ENCODE peak calls at places on chromosomes 5 and 9, in five cellular contexts. P is prostate gland; E is OCI-LY7; S is naive thymus-derived CD4-positive, alpha-beta T cell; Y is pancreas. H is an unnamed sample. For H3K9me3, the result is how much of the 10 kb centered on the place peaks cover.

GRCh38 chr9:75148551-75148950 is 60.2 kb downstream of the OSTF1 start:
- DNase-seq in P (no peak), E (no peak), S (peak), Y (no peak), H (no peak)

GRCh38 chr5:98940586-98940985 is 11.8 kb upstream of the CHD1 start:
- DNase-seq in E (no peak), Y (no peak), P (no peak), S (no peak), H (no peak)

GRCh38 chr5:170070556-170071412 is 34.9 kb upstream of the FOXI1 start:
- DNase-seq in S (no peak), E (peak), Y (no peak), P (no peak), H (no peak)

GRCh38 chr5:175867587-175868347 is 3.6 kb upstream of the CPLX2 start:
- DNase-seq in S (no peak), E (peak), P (no peak), Y (no peak), H (no peak)

GRCh38 chr9:113476511-113476916 is 13.0 kb downstream of the RGS3 start:
- DNase-seq in Y (no peak), E (no peak), P (no peak), S (no peak), H (no peak)

GRCh38 chr9:73050887-73051550 is 98.2 kb upstream of the ALDH1A1 start:
- DNase-seq in E (no peak), P (no peak), Y (no peak), S (no peak), H (no peak)

GRCh38 chr5:175842947-175843793 is 28.2 kb upstream of the CPLX2 start:
- DNase-seq in P (no peak), S (no peak), E (no peak), Y (no peak), H (peak)

GRCh38 chr5:80516826-80517225 is 28.9 kb downstream of the FAM151B start:
- DNase-seq in E (no peak), Y (no peak), P (no peak), S (peak), H (peak)

GRCh38 chr5:135323701-135324132 is 75.3 kb downstream of the MACROH2A1 start:
- DNase-seq in Y (no peak), E (no peak), S (no peak), P (peak), H (no peak)

GRCh38 chr9:37806271-37806670 is 5.7 kb downstream of the DCAF10 start:
- DNase-seq in E (no peak), Y (no peak), P (no peak), S (no peak), H (no peak)

GRCh38 chr5:131264453-131265200 is 774 bp downstream of the CDC42SE2 start:
- DNase-seq in Y (peak), E (peak), S (peak), P (peak), H (no peak)

GRCh38 chr5:97118623-97119022 is 23.8 kb downstream of the LIX1 start:
- DNase-seq in Y (no peak), S (no peak), P (no peak), E (peak), H (no peak)

GRCh38 chr9:24516463-24516862 is 29.2 kb downstream of the IZUMO3 start:
- DNase-seq in S (no peak), E (no peak), P (no peak), Y (no peak), H (no peak)
- H3K9me3 ChIP-seq in S (under half), E (under half), P (under half), Y (under half), H (under half)

GRCh38 chr9:134344068-134344820 is 18.0 kb downstream of the RXRA start:
- DNase-seq in S (no peak), P (no peak), Y (no peak), E (no peak), H (no peak)
- H3K27ac ChIP-seq in S (no peak), P (no peak), Y (no peak), E (no peak), H (no peak)

GRCh38 chr5:140753561-140753960 is 32.4 kb upstream of the PCDHA1 start:
- DNase-seq in S (no peak), E (no peak), P (no peak), Y (no peak), H (no peak)
- H3K9me3 ChIP-seq in S (under half), E (under half), P (under half), Y (under half), H (under half)

GRCh38 chr5:16805478-16805877 is 130.6 kb downstream of the MYO10 start:
- DNase-seq in Y (no peak), E (no peak), S (no peak), P (no peak), H (no peak)
- H3K27ac ChIP-seq in Y (no peak), E (no peak), S (no peak), P (no peak), H (no peak)

DNA sequence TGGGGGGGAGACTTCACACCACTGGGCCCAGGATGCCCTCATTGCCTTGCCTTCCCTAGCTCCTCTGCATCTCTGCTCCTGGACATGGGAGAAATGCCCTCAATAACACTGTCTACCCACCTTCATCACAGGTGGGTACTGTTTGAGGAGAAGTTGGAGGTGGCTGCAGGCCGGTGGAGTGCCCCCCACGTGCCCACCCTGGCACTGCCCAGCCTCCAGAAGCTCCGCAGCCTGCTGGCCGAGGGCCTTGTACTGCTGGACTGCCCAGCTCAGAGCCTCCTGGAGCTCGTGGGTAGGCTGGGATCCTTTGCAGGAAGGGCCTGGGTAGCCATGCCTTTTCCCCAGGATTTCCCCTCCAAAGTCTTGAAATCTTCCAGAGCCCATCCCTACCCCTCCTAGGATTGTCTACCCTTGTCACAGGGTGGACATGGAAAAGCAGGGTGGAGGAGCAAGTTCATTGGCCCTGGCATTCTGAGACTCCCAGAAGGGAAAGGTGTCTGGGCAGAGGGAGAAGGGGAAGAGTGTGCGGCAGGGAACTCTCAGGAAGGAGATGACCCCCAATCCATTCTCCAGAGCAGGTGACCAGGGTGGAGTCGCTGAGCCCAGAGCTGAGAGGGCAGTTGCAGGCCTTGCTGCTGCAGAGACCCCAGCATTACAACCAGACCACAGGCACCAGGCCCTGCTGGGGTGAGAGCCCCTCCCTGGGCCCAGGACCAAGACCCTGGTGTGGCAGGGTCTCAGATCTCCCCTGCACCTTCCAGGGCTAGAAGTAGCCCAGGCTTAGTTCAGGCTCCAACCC is 886 bp downstream of the SLC4A9 start:
- DNase-seq in E (no peak), P (no peak), Y (no peak), S (no peak), H (no peak)
- H3K9me3 ChIP-seq in E (under half), P (under half), Y (under half), S (under half), H (under half)

GRCh38 chr9:121350993-121351561 is 19.0 kb downstream of the STOM start:
- DNase-seq in S (no peak), E (no peak), P (peak), Y (peak), H (peak)
- H3K27ac ChIP-seq in S (no peak), E (no peak), P (peak), Y (no peak), H (peak)

GRCh38 chr5:85476617-85477016 is 1091.9 kb upstream of the EDIL3 start:
- DNase-seq in Y (no peak), E (no peak), S (no peak), P (no peak), H (no peak)
- H3K9me3 ChIP-seq in Y (under half), E (under half), S (under half), P (under half), H (under half)

GRCh38 chr5:179250561-179251225 is 94.6 kb downstream of the ADAMTS2 start:
- DNase-seq in Y (no peak), E (no peak), S (peak), P (no peak), H (no peak)
- H3K27ac ChIP-seq in Y (no peak), E (no peak), S (no peak), P (no peak), H (no peak)

GRCh38 chr5:123113136-123113535 is 24.1 kb downstream of the PRDM6 start:
- DNase-seq in Y (no peak), S (no peak), E (no peak), P (no peak), H (no peak)

GRCh38 chr5:123116063-123116462 is 27.0 kb downstream of the PRDM6 start:
- DNase-seq in E (no peak), Y (no peak), S (no peak), P (no peak), H (no peak)

GRCh38 chr5:123117989-123118388 is 28.9 kb downstream of the PRDM6 start:
- DNase-seq in Y (no peak), P (no peak), S (no peak), E (no peak), H (no peak)

GRCh38 chr5:123116757-123117156 is 27.7 kb downstream of the PRDM6 start:
- DNase-seq in E (no peak), Y (no peak), S (no peak), P (no peak), H (no peak)

DNA sequence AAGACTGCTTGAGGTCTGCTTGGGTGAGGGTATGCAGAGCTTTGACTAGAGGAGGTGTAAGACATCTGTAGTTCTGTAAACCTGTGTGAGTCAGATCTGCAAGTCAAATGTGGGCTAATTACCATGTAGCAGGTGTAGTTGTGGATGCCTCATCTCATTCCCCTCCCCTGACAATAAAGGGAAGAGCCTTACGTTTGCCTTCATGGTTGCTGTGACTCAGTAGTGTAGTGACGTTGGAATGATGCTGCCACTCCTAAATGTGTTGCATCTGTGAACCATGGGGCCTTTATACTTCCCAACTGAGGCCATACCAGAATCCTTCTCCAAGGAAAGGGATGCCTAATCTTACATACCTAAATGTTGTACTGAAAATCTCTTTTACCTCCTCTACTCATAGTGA is 26.0 kb downstream of the PRDM6 start:
- DNase-seq in E (no peak), P (no peak), Y (no peak), S (no peak), H (no peak)
- H3K9me3 ChIP-seq in E (under half), P (under half), Y (under half), S (under half), H (under half)

DNA sequence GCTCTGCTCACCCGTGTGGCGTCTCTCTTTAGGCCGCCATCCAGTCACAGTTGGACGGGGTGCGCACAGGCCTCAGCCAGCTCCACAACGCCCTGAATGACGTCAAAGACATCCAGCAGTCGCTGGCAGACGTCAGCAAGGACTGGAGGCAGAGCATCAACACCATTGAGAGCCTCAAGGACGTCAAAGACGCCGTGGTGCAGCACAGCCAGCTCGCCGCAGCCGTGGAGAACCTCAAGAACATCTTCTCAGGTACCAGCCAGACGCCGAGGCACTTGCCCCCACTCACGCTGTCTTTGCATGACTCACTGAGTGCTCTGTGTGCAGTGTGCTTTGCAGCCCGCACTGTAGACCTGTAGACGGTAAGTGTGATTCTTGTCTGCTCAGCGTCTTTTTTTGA is 4.5 kb downstream of the EXOC3 start:
- DNase-seq in Y (no peak), P (no peak), E (no peak), S (no peak), H (no peak)
- H3K27ac ChIP-seq in Y (no peak), P (no peak), E (no peak), S (no peak), H (no peak)

H was measured in PC-9.